ENCODE peak calls at places on chromosomes 12 and 14, in eight cellular contexts. K is AML-193; T is pancreas; D is GM23248; S is DND-41; Q is activated CD8-positive, alpha-beta memory T cell treated with anti-CD3 and anti-CD28 coated beads, Interleukin-2, amount 50 U/mL, for 4 hours; P is NCI-H345; N is stimulated activated CD4-positive, alpha-beta T cell treated with anti-CD3 and anti-CD28 coated beads, Interleukin-1b, Interleukin-23, amount 100 ng/mL, for 24 hours. V is an unnamed sample.

GRCh38 chr14:99038401-99038800 is 233.6 kb downstream of the BCL11B start:
- DNase-seq in D (no peak), P (no peak), T (no peak), N (no peak), S (no peak), K (peak), Q (no peak), V (no peak)

GRCh38 chr12:41576925-41577324 is 388.8 kb downstream of the PDZRN4 start:
- DNase-seq in S (no peak), K (no peak), T (no peak), P (no peak), N (no peak), Q (no peak), D (no peak), V (no peak)

GRCh38 chr12:58592817-58593216 is 327.5 kb downstream of the LRIG3 start:
- DNase-seq in T (no peak), K (no peak), Q (no peak), P (no peak), N (no peak), S (no peak), D (no peak), V (no peak)

GRCh38 chr14:103699901-103700752 is 15.1 kb downstream of the XRCC3 start:
- DNase-seq in N (no peak), P (no peak), D (peak), Q (no peak), K (no peak), T (no peak), S (no peak), V (no peak)

GRCh38 chr14:68634346-68634745 is 158.5 kb downstream of the ZFP36L1 start:
- DNase-seq in P (no peak), K (no peak), S (no peak), T (no peak), D (no peak), N (no peak), Q (no peak), V (peak)

GRCh38 chr12:117994551-117995438 is 21.7 kb upstream of the RFC5 start:
- DNase-seq in K (no peak), S (no peak), P (no peak), T (no peak), N (no peak), Q (no peak), D (no peak), V (no peak)

GRCh38 chr14:98580131-98580678 is 691.8 kb downstream of the BCL11B start:
- DNase-seq in P (no peak), Q (no peak), S (peak), T (no peak), N (no peak), K (no peak), D (peak), V (no peak)

GRCh38 chr14:50601405-50601804 is 41.5 kb downstream of the ATL1 start:
- DNase-seq in D (peak), N (no peak), S (no peak), Q (no peak), K (no peak), P (no peak), T (no peak), V (no peak)

GRCh38 chr12:116423053-116423452 is 136.1 kb upstream of the MAP1LC3B2 start:
- DNase-seq in N (no peak), Q (no peak), D (peak), K (no peak), S (no peak), P (no peak), T (no peak), V (no peak)

GRCh38 chr12:92065018-92065499 is 80.6 kb downstream of the BTG1 start:
- DNase-seq in D (peak), Q (peak), T (peak), N (no peak), P (peak), S (no peak), K (no peak), V (no peak)

GRCh38 chr14:42854061-42854460 is 1247.4 kb downstream of the LRFN5 start:
- DNase-seq in D (no peak), T (no peak), N (no peak), Q (no peak), P (no peak), K (no peak), S (no peak), V (no peak)

GRCh38 chr14:69152181-69152943 is 557 bp downstream of the DCAF5 start:
- DNase-seq in S (peak), N (peak), K (no peak), D (peak), Q (peak), T (peak), P (peak), V (peak)

GRCh38 chr12:47828967-47829482 is 9.3 kb upstream of the HDAC7 start:
- DNase-seq in S (no peak), P (no peak), T (peak), Q (no peak), K (no peak), N (no peak), D (peak), V (peak)

GRCh38 chr14:23034498-23035302 is at the start of gene PSMB5:
- DNase-seq in P (no peak), K (no peak), S (peak), T (peak), N (peak), Q (peak), D (peak), V (no peak)

GRCh38 chr12:60394680-60395079 is 798.9 kb downstream of the SLC16A7 start:
- DNase-seq in T (no peak), Q (no peak), P (no peak), D (peak), N (no peak), S (no peak), K (no peak), V (no peak)

GRCh38 chr12:91577586-91578539 is 395.2 kb upstream of the DCN start:
- DNase-seq in D (peak), S (no peak), Q (no peak), K (peak), T (no peak), P (peak), N (no peak), V (peak)

GRCh38 chr12:113361574-113362370 is 3.4 kb downstream of the PLBD2 start:
- DNase-seq in D (peak), S (no peak), T (no peak), N (no peak), K (no peak), P (no peak), Q (no peak), V (no peak)

GRCh38 chr14:75229923-75230792 is 48.5 kb upstream of the FOS start:
- DNase-seq in P (peak), N (no peak), Q (peak), T (peak), S (peak), K (peak), D (peak), V (no peak)

GRCh38 chr12:28925726-28926376 is 223.2 kb upstream of the FAR2 start:
- DNase-seq in D (peak), P (no peak), K (no peak), T (no peak), Q (no peak), S (no peak), N (no peak), V (no peak)

GRCh38 chr14:63308723-63309317 is 9.9 kb downstream of the GPHB5 start:
- DNase-seq in S (peak), D (peak), K (no peak), P (peak), N (no peak), T (no peak), Q (no peak), V (peak)

GRCh38 chr12:4355843-4356327 is 23.6 kb downstream of the FGF23 start:
- DNase-seq in P (peak), N (peak), Q (peak), T (peak), D (peak), S (peak), K (peak), V (peak)

GRCh38 chr14:30655124-30655523 is 33.0 kb downstream of the SCFD1 start:
- DNase-seq in N (no peak), D (peak), T (no peak), P (no peak), K (no peak), Q (no peak), S (no peak), V (no peak)

GRCh38 chr14:75283162-75283883 is 4.7 kb downstream of the FOS start:
- DNase-seq in N (no peak), T (peak), P (no peak), S (no peak), D (peak), Q (no peak), K (no peak), V (no peak)

GRCh38 chr14:100878271-100879146 is 25.0 kb downstream of the RTL1 start:
- DNase-seq in N (no peak), K (no peak), S (no peak), P (no peak), Q (no peak), T (no peak), D (no peak), V (no peak)

GRCh38 chr14:105760691-105761344 is 234.4 kb downstream of the TMEM121 start:
- DNase-seq in Q (peak), T (no peak), D (no peak), K (no peak), S (no peak), P (no peak), N (no peak), V (no peak)

GRCh38 chr12:32197421-32197820 is 90.8 kb downstream of the BICD1 start:
- DNase-seq in D (peak), T (no peak), K (no peak), Q (no peak), P (no peak), N (no peak), S (no peak), V (no peak)

GRCh38 chr12:54411398-54412241 is 7.4 kb downstream of the ITGA5 start:
- DNase-seq in S (no peak), N (peak), T (no peak), P (no peak), Q (no peak), D (peak), K (peak), V (peak)

GRCh38 chr12:117447665-117448366 is 86.4 kb upstream of the NOS1 start:
- DNase-seq in S (no peak), N (no peak), D (no peak), P (no peak), K (no peak), T (no peak), Q (no peak), V (no peak)

GRCh38 chr12:125029756-125030358 is 35.4 kb upstream of the AACS start:
- DNase-seq in T (no peak), N (no peak), Q (no peak), S (no peak), D (no peak), K (no peak), P (no peak), V (peak)

GRCh38 chr12:16359512-16360491 is 12.4 kb downstream of the MGST1 start:
- DNase-seq in S (peak), K (peak), Q (no peak), D (peak), T (peak), P (peak), N (peak), V (peak)

GRCh38 chr12:131085816-131086591 is 132.3 kb downstream of the ADGRD1 start:
- DNase-seq in T (peak), N (no peak), P (no peak), S (peak), Q (peak), D (no peak), K (no peak), V (no peak)

GRCh38 chr12:356276-356988 is 32.7 kb downstream of the KDM5A start:
- DNase-seq in P (no peak), N (no peak), D (peak), S (no peak), T (no peak), Q (no peak), K (no peak), V (no peak)

GRCh38 chr14:43522191-43522590 is 984.9 kb downstream of the FSCB start:
- DNase-seq in K (no peak), S (no peak), Q (no peak), D (no peak), N (no peak), T (no peak), P (no peak), V (no peak)

GRCh38 chr14:106509176-106509575 is 982.8 kb downstream of the TMEM121 start:
- DNase-seq in Q (no peak), D (no peak), K (no peak), T (no peak), N (no peak), S (no peak), P (no peak), V (no peak)